ENCODE peak calls at places on chromosomes 13 and 19, in six cellular contexts. One of them, this sample, is unnamed.

GRCh38 chr19:35843676-35844481 is 8.4 kb downstream of the NPHS1 start:
- DNase-seq in upper lobe of right lung: no peak
- DNase-seq in non-pigmented ciliary epithelial cell: no peak
- DNase-seq in NCI-H446 treated with DMSO at 0.1 percent for 48 hours: no peak
- DNase-seq in activated CD4-positive, CD25-positive, alpha-beta regulatory T cell: no peak
- DNase-seq in bronchial epithelial cell: peak
- DNase-seq in this sample: no peak

GRCh38 chr19:49553451-49554271 is 25.9 kb downstream of the RCN3 start:
- DNase-seq in non-pigmented ciliary epithelial cell: peak
- DNase-seq in upper lobe of right lung: no peak
- DNase-seq in NCI-H446 treated with DMSO at 0.1 percent for 48 hours: no peak
- DNase-seq in activated CD4-positive, CD25-positive, alpha-beta regulatory T cell: no peak
- DNase-seq in bronchial epithelial cell: peak
- DNase-seq in this sample: no peak

GRCh38 chr13:31998131-31998530 is 33.4 kb upstream of the FRY start:
- DNase-seq in bronchial epithelial cell: no peak
- DNase-seq in upper lobe of right lung: no peak
- DNase-seq in NCI-H446 treated with DMSO at 0.1 percent for 48 hours: no peak
- DNase-seq in non-pigmented ciliary epithelial cell: no peak
- DNase-seq in activated CD4-positive, CD25-positive, alpha-beta regulatory T cell: no peak
- DNase-seq in this sample: no peak

GRCh38 chr19:29872224-29872731 is 60.5 kb downstream of the CCNE1 start:
- DNase-seq in activated CD4-positive, CD25-positive, alpha-beta regulatory T cell: no peak
- DNase-seq in bronchial epithelial cell: peak
- DNase-seq in upper lobe of right lung: peak
- DNase-seq in non-pigmented ciliary epithelial cell: no peak
- DNase-seq in NCI-H446 treated with DMSO at 0.1 percent for 48 hours: no peak
- DNase-seq in this sample: no peak

GRCh38 chr13:44236370-44236769 is 137.3 kb upstream of the SERP2 start:
- DNase-seq in bronchial epithelial cell: peak
- DNase-seq in activated CD4-positive, CD25-positive, alpha-beta regulatory T cell: no peak
- DNase-seq in upper lobe of right lung: no peak
- DNase-seq in non-pigmented ciliary epithelial cell: no peak
- DNase-seq in NCI-H446 treated with DMSO at 0.1 percent for 48 hours: no peak
- DNase-seq in this sample: no peak

GRCh38 chr19:6100284-6100915 is 9.9 kb downstream of the RFX2 start:
- DNase-seq in non-pigmented ciliary epithelial cell: no peak
- DNase-seq in upper lobe of right lung: peak
- DNase-seq in bronchial epithelial cell: no peak
- DNase-seq in activated CD4-positive, CD25-positive, alpha-beta regulatory T cell: no peak
- DNase-seq in NCI-H446 treated with DMSO at 0.1 percent for 48 hours: no peak
- DNase-seq in this sample: peak

GRCh38 chr19:35458192-35458591 is 10.1 kb downstream of the FFAR2 start:
- DNase-seq in bronchial epithelial cell: no peak
- DNase-seq in NCI-H446 treated with DMSO at 0.1 percent for 48 hours: no peak
- DNase-seq in upper lobe of right lung: no peak
- DNase-seq in non-pigmented ciliary epithelial cell: no peak
- DNase-seq in activated CD4-positive, CD25-positive, alpha-beta regulatory T cell: no peak
- DNase-seq in this sample: no peak

GRCh38 chr13:30338331-30338851 is 31.0 kb upstream of the KATNAL1 start:
- DNase-seq in upper lobe of right lung: no peak
- DNase-seq in bronchial epithelial cell: peak
- DNase-seq in non-pigmented ciliary epithelial cell: no peak
- DNase-seq in activated CD4-positive, CD25-positive, alpha-beta regulatory T cell: no peak
- DNase-seq in NCI-H446 treated with DMSO at 0.1 percent for 48 hours: no peak
- DNase-seq in this sample: no peak

GRCh38 chr13:30113983-30114491 is 193.3 kb downstream of the KATNAL1 start:
- DNase-seq in non-pigmented ciliary epithelial cell: no peak
- DNase-seq in upper lobe of right lung: no peak
- DNase-seq in bronchial epithelial cell: peak
- DNase-seq in activated CD4-positive, CD25-positive, alpha-beta regulatory T cell: no peak
- DNase-seq in NCI-H446 treated with DMSO at 0.1 percent for 48 hours: no peak
- DNase-seq in this sample: no peak

GRCh38 chr13:24052547-24052981 is 108.0 kb upstream of the SPATA13 start:
- DNase-seq in bronchial epithelial cell: no peak
- DNase-seq in non-pigmented ciliary epithelial cell: no peak
- DNase-seq in upper lobe of right lung: no peak
- DNase-seq in NCI-H446 treated with DMSO at 0.1 percent for 48 hours: no peak
- DNase-seq in activated CD4-positive, CD25-positive, alpha-beta regulatory T cell: no peak
- DNase-seq in this sample: no peak

GRCh38 chr13:98755729-98756128 is 3.3 kb upstream of the SLC15A1 start:
- DNase-seq in NCI-H446 treated with DMSO at 0.1 percent for 48 hours: no peak
- DNase-seq in activated CD4-positive, CD25-positive, alpha-beta regulatory T cell: no peak
- DNase-seq in upper lobe of right lung: no peak
- DNase-seq in non-pigmented ciliary epithelial cell: no peak
- DNase-seq in bronchial epithelial cell: no peak
- DNase-seq in this sample: no peak

GRCh38 chr19:1847684-1848398 is 442 bp downstream of the REXO1 start:
- DNase-seq in activated CD4-positive, CD25-positive, alpha-beta regulatory T cell: no peak
- DNase-seq in non-pigmented ciliary epithelial cell: no peak
- DNase-seq in upper lobe of right lung: peak
- DNase-seq in bronchial epithelial cell: no peak
- DNase-seq in NCI-H446 treated with DMSO at 0.1 percent for 48 hours: no peak
- DNase-seq in this sample: peak

GRCh38 chr13:42553098-42554046 is 20.6 kb upstream of the TNFSF11 start:
- DNase-seq in upper lobe of right lung: no peak
- DNase-seq in activated CD4-positive, CD25-positive, alpha-beta regulatory T cell: no peak
- DNase-seq in non-pigmented ciliary epithelial cell: peak
- DNase-seq in NCI-H446 treated with DMSO at 0.1 percent for 48 hours: no peak
- DNase-seq in bronchial epithelial cell: peak
- DNase-seq in this sample: no peak

GRCh38 chr13:40181203-40181845 is 485.1 kb downstream of the FOXO1 start:
- DNase-seq in activated CD4-positive, CD25-positive, alpha-beta regulatory T cell: no peak
- DNase-seq in upper lobe of right lung: no peak
- DNase-seq in bronchial epithelial cell: peak
- DNase-seq in non-pigmented ciliary epithelial cell: peak
- DNase-seq in NCI-H446 treated with DMSO at 0.1 percent for 48 hours: no peak
- DNase-seq in this sample: no peak

GRCh38 chr13:103188688-103189326 is 122.6 kb upstream of the SLC10A2 start:
- DNase-seq in upper lobe of right lung: no peak
- DNase-seq in activated CD4-positive, CD25-positive, alpha-beta regulatory T cell: no peak
- DNase-seq in non-pigmented ciliary epithelial cell: no peak
- DNase-seq in NCI-H446 treated with DMSO at 0.1 percent for 48 hours: no peak
- DNase-seq in bronchial epithelial cell: peak
- DNase-seq in this sample: no peak

GRCh38 chr19:913080-913748 is at the start of gene R3HDM4:
- DNase-seq in bronchial epithelial cell: no peak
- DNase-seq in upper lobe of right lung: peak
- DNase-seq in non-pigmented ciliary epithelial cell: no peak
- DNase-seq in NCI-H446 treated with DMSO at 0.1 percent for 48 hours: no peak
- DNase-seq in activated CD4-positive, CD25-positive, alpha-beta regulatory T cell: peak
- DNase-seq in this sample: peak

GRCh38 chr13:24680258-24680920 is at the start of gene ATP12A:
- DNase-seq in activated CD4-positive, CD25-positive, alpha-beta regulatory T cell: no peak
- DNase-seq in upper lobe of right lung: no peak
- DNase-seq in non-pigmented ciliary epithelial cell: no peak
- DNase-seq in bronchial epithelial cell: no peak
- DNase-seq in NCI-H446 treated with DMSO at 0.1 percent for 48 hours: no peak
- DNase-seq in this sample: no peak

GRCh38 chr13:27290715-27291114 is 20.1 kb downstream of the RASL11A start:
- DNase-seq in non-pigmented ciliary epithelial cell: no peak
- DNase-seq in bronchial epithelial cell: no peak
- DNase-seq in NCI-H446 treated with DMSO at 0.1 percent for 48 hours: no peak
- DNase-seq in activated CD4-positive, CD25-positive, alpha-beta regulatory T cell: no peak
- DNase-seq in upper lobe of right lung: no peak
- DNase-seq in this sample: no peak

GRCh38 chr19:4390017-4390861 is 10.1 kb downstream of the SH3GL1 start:
- DNase-seq in activated CD4-positive, CD25-positive, alpha-beta regulatory T cell: no peak
- DNase-seq in upper lobe of right lung: no peak
- DNase-seq in bronchial epithelial cell: peak
- DNase-seq in NCI-H446 treated with DMSO at 0.1 percent for 48 hours: no peak
- DNase-seq in non-pigmented ciliary epithelial cell: no peak
- DNase-seq in this sample: no peak

GRCh38 chr13:83452292-83452950 is 429.9 kb downstream of the SLITRK1 start:
- DNase-seq in NCI-H446 treated with DMSO at 0.1 percent for 48 hours: no peak
- DNase-seq in activated CD4-positive, CD25-positive, alpha-beta regulatory T cell: no peak
- DNase-seq in non-pigmented ciliary epithelial cell: no peak
- DNase-seq in bronchial epithelial cell: no peak
- DNase-seq in upper lobe of right lung: peak
- DNase-seq in this sample: no peak

GRCh38 chr13:95463516-95463915 is 89.0 kb upstream of the CLDN10 start:
- DNase-seq in NCI-H446 treated with DMSO at 0.1 percent for 48 hours: no peak
- DNase-seq in bronchial epithelial cell: peak
- DNase-seq in non-pigmented ciliary epithelial cell: no peak
- DNase-seq in activated CD4-positive, CD25-positive, alpha-beta regulatory T cell: no peak
- DNase-seq in upper lobe of right lung: no peak
- DNase-seq in this sample: no peak

GRCh38 chr13:80338781-80339577 is 1.9 kb downstream of the SPRY2 start:
- DNase-seq in NCI-H446 treated with DMSO at 0.1 percent for 48 hours: no peak
- DNase-seq in non-pigmented ciliary epithelial cell: peak
- DNase-seq in bronchial epithelial cell: peak
- DNase-seq in activated CD4-positive, CD25-positive, alpha-beta regulatory T cell: no peak
- DNase-seq in upper lobe of right lung: peak
- DNase-seq in this sample: peak

GRCh38 chr19:18428837-18429674 is 8.9 kb downstream of the ISYNA1 start:
- DNase-seq in bronchial epithelial cell: peak
- DNase-seq in NCI-H446 treated with DMSO at 0.1 percent for 48 hours: no peak
- DNase-seq in activated CD4-positive, CD25-positive, alpha-beta regulatory T cell: peak
- DNase-seq in non-pigmented ciliary epithelial cell: no peak
- DNase-seq in upper lobe of right lung: peak
- DNase-seq in this sample: peak

GRCh38 chr19:45497791-45498190 is 452 bp upstream of the PPM1N start:
- DNase-seq in bronchial epithelial cell: no peak
- DNase-seq in upper lobe of right lung: no peak
- DNase-seq in activated CD4-positive, CD25-positive, alpha-beta regulatory T cell: no peak
- DNase-seq in NCI-H446 treated with DMSO at 0.1 percent for 48 hours: no peak
- DNase-seq in non-pigmented ciliary epithelial cell: no peak
- DNase-seq in this sample: no peak

GRCh38 chr13:79986890-79987289 is 354.0 kb downstream of the SPRY2 start:
- DNase-seq in activated CD4-positive, CD25-positive, alpha-beta regulatory T cell: no peak
- DNase-seq in non-pigmented ciliary epithelial cell: no peak
- DNase-seq in bronchial epithelial cell: no peak
- DNase-seq in NCI-H446 treated with DMSO at 0.1 percent for 48 hours: no peak
- DNase-seq in upper lobe of right lung: no peak
- DNase-seq in this sample: no peak

GRCh38 chr19:29662604-29663404 is 2.5 kb upstream of the PLEKHF1 start:
- DNase-seq in bronchial epithelial cell: peak
- DNase-seq in NCI-H446 treated with DMSO at 0.1 percent for 48 hours: no peak
- DNase-seq in non-pigmented ciliary epithelial cell: peak
- DNase-seq in activated CD4-positive, CD25-positive, alpha-beta regulatory T cell: no peak
- DNase-seq in upper lobe of right lung: peak
- DNase-seq in this sample: no peak

GRCh38 chr13:90872491-90873025 is 474.9 kb upstream of the MIR17HG start:
- DNase-seq in NCI-H446 treated with DMSO at 0.1 percent for 48 hours: no peak
- DNase-seq in non-pigmented ciliary epithelial cell: no peak
- DNase-seq in activated CD4-positive, CD25-positive, alpha-beta regulatory T cell: no peak
- DNase-seq in upper lobe of right lung: no peak
- DNase-seq in bronchial epithelial cell: no peak
- DNase-seq in this sample: no peak

GRCh38 chr13:107838592-107839161 is 376.7 kb downstream of the LIG4 start:
- DNase-seq in upper lobe of right lung: no peak
- DNase-seq in activated CD4-positive, CD25-positive, alpha-beta regulatory T cell: no peak
- DNase-seq in non-pigmented ciliary epithelial cell: no peak
- DNase-seq in bronchial epithelial cell: no peak
- DNase-seq in NCI-H446 treated with DMSO at 0.1 percent for 48 hours: no peak
- DNase-seq in this sample: no peak

GRCh38 chr19:48780684-48781391 is 25.5 kb downstream of the FGF21 start:
- DNase-seq in upper lobe of right lung: no peak
- DNase-seq in non-pigmented ciliary epithelial cell: no peak
- DNase-seq in bronchial epithelial cell: peak
- DNase-seq in NCI-H446 treated with DMSO at 0.1 percent for 48 hours: no peak
- DNase-seq in activated CD4-positive, CD25-positive, alpha-beta regulatory T cell: no peak
- DNase-seq in this sample: no peak

GRCh38 chr19:3450796-3451411 is 29.4 kb downstream of the SMIM24 start:
- DNase-seq in bronchial epithelial cell: peak
- DNase-seq in upper lobe of right lung: peak
- DNase-seq in NCI-H446 treated with DMSO at 0.1 percent for 48 hours: peak
- DNase-seq in non-pigmented ciliary epithelial cell: peak
- DNase-seq in activated CD4-positive, CD25-positive, alpha-beta regulatory T cell: no peak
- DNase-seq in this sample: no peak

GRCh38 chr13:100458673-100459072 is 129.9 kb downstream of the GGACT start:
- DNase-seq in upper lobe of right lung: no peak
- DNase-seq in bronchial epithelial cell: no peak
- DNase-seq in non-pigmented ciliary epithelial cell: no peak
- DNase-seq in activated CD4-positive, CD25-positive, alpha-beta regulatory T cell: no peak
- DNase-seq in NCI-H446 treated with DMSO at 0.1 percent for 48 hours: no peak
- DNase-seq in this sample: no peak

GRCh38 chr19:2049741-2050348 is 1.2 kb downstream of the MKNK2 start:
- DNase-seq in non-pigmented ciliary epithelial cell: no peak
- DNase-seq in upper lobe of right lung: peak
- DNase-seq in NCI-H446 treated with DMSO at 0.1 percent for 48 hours: no peak
- DNase-seq in bronchial epithelial cell: peak
- DNase-seq in activated CD4-positive, CD25-positive, alpha-beta regulatory T cell: no peak
- DNase-seq in this sample: peak

GRCh38 chr13:20106751-20107150 is 54.1 kb downstream of the GJA3 start:
- DNase-seq in NCI-H446 treated with DMSO at 0.1 percent for 48 hours: no peak
- DNase-seq in upper lobe of right lung: no peak
- DNase-seq in bronchial epithelial cell: no peak
- DNase-seq in activated CD4-positive, CD25-positive, alpha-beta regulatory T cell: no peak
- DNase-seq in non-pigmented ciliary epithelial cell: no peak
- DNase-seq in this sample: no peak

GRCh38 chr19:19750842-19751790 is 18.2 kb upstream of the ZNF14 start:
- DNase-seq in bronchial epithelial cell: no peak
- DNase-seq in activated CD4-positive, CD25-positive, alpha-beta regulatory T cell: no peak
- DNase-seq in NCI-H446 treated with DMSO at 0.1 percent for 48 hours: no peak
- DNase-seq in upper lobe of right lung: no peak
- DNase-seq in non-pigmented ciliary epithelial cell: no peak
- DNase-seq in this sample: no peak

GRCh38 chr13:101869553-101869952 is 417.1 kb downstream of the ITGBL1 start:
- DNase-seq in upper lobe of right lung: no peak
- DNase-seq in NCI-H446 treated with DMSO at 0.1 percent for 48 hours: no peak
- DNase-seq in non-pigmented ciliary epithelial cell: peak
- DNase-seq in bronchial epithelial cell: no peak
- DNase-seq in activated CD4-positive, CD25-positive, alpha-beta regulatory T cell: no peak
- DNase-seq in this sample: no peak

GRCh38 chr13:49998714-49999624 is 2.1 kb downstream of the TRIM13 start:
- DNase-seq in NCI-H446 treated with DMSO at 0.1 percent for 48 hours: no peak
- DNase-seq in upper lobe of right lung: no peak
- DNase-seq in non-pigmented ciliary epithelial cell: no peak
- DNase-seq in bronchial epithelial cell: no peak
- DNase-seq in activated CD4-positive, CD25-positive, alpha-beta regulatory T cell: no peak
- DNase-seq in this sample: no peak

GRCh38 chr19:20858218-20858617 is 64.8 kb upstream of the ZNF85 start:
- DNase-seq in bronchial epithelial cell: no peak
- DNase-seq in upper lobe of right lung: no peak
- DNase-seq in non-pigmented ciliary epithelial cell: peak
- DNase-seq in activated CD4-positive, CD25-positive, alpha-beta regulatory T cell: no peak
- DNase-seq in NCI-H446 treated with DMSO at 0.1 percent for 48 hours: no peak
- DNase-seq in this sample: no peak

GRCh38 chr13:99926014-99926731 is 45.4 kb downstream of the ZIC5 start:
- DNase-seq in non-pigmented ciliary epithelial cell: no peak
- DNase-seq in bronchial epithelial cell: peak
- DNase-seq in activated CD4-positive, CD25-positive, alpha-beta regulatory T cell: no peak
- DNase-seq in NCI-H446 treated with DMSO at 0.1 percent for 48 hours: no peak
- DNase-seq in upper lobe of right lung: no peak
- DNase-seq in this sample: no peak

This sample was measured in naive B cell.